ENCODE peak calls at places on chromosomes 5 and 9, in five cellular contexts. C is transverse colon, S is A549, U is mucosa of descending colon, Z is tibial artery. Q is an unnamed sample.

GRCh38 chr9:95296761-95297160 is 20.7 kb downstream of the FANCC start:
- DNase-seq in C (no peak), S (no peak), U (no peak), Z (no peak), Q (no peak)

GRCh38 chr9:36855443-36856315 is 178.4 kb downstream of the PAX5 start:
- DNase-seq in C (peak; percentile 18), S (peak; percentile 61), U (no peak), Z (no peak), Q (no peak)

GRCh38 chr9:34547960-34548603 is 25.3 kb upstream of the ENHO start:
- DNase-seq in C (peak; percentile 70), S (peak; percentile 58), U (no peak), Z (peak; percentile 81), Q (no peak)

GRCh38 chr9:4585135-4585534 is 77.0 kb upstream of the PLPP6 start:
- DNase-seq in C (no peak), S (no peak), U (no peak), Z (no peak), Q (no peak)

GRCh38 chr9:113391917-113392316 is 9.2 kb downstream of the ALAD start:
- DNase-seq in C (no peak), S (no peak), U (peak; percentile 18), Z (no peak), Q (no peak)

GRCh38 chr9:14926941-14927624 is 16.9 kb upstream of the FREM1 start:
- DNase-seq in C (no peak), S (no peak), U (no peak), Z (no peak), Q (no peak)

GRCh38 chr9:128845186-128845931 is 15.8 kb upstream of the SPOUT1 start:
- DNase-seq in C (no peak), S (no peak), U (no peak), Z (no peak), Q (no peak)

GRCh38 chr5:138874771-138875628 is at the start of gene LRRTM2:
- DNase-seq in C (no peak), S (no peak), U (no peak), Z (no peak), Q (no peak)

GRCh38 chr5:154071799-154072781 is 33.3 kb downstream of the MFAP3 start:
- DNase-seq in C (peak; percentile 87), S (peak; percentile 64), U (peak; percentile 79), Z (peak; percentile 84), Q (no peak)

GRCh38 chr5:150507283-150508020 is 479 bp upstream of the NDST1 start:
- DNase-seq in C (peak; percentile 79), S (no peak), U (peak; percentile 81), Z (no peak), Q (no peak)

GRCh38 chr5:138336952-138337684 is 948 bp upstream of the FAM53C start:
- DNase-seq in C (peak; percentile 85), S (peak; percentile 87), U (peak; percentile 73), Z (peak; percentile 90), Q (no peak)

GRCh38 chr5:127826011-127826410 is 122.8 kb downstream of the CCDC192 start:
- DNase-seq in C (no peak), S (no peak), U (no peak), Z (no peak), Q (no peak)

GRCh38 chr9:83708515-83709158 is 879 bp upstream of the UBQLN1 start:
- DNase-seq in C (peak; percentile 81), S (peak; percentile 70), U (peak; percentile 85), Z (peak; percentile 88), Q (no peak)

GRCh38 chr9:124839612-124840299 is 13.5 kb upstream of the WDR38 start:
- DNase-seq in C (no peak), S (peak; percentile 53), U (peak; percentile 37), Z (no peak), Q (no peak)

GRCh38 chr9:116475201-116475600 is 211.9 kb upstream of the TRIM32 start:
- DNase-seq in C (no peak), S (no peak), U (no peak), Z (no peak), Q (no peak)

GRCh38 chr5:140855772-140856674 is at the start of gene PCDHA10:
- DNase-seq in C (no peak), S (peak; percentile 18), U (peak; percentile 28), Z (no peak), Q (no peak)

GRCh38 chr5:76808142-76808691 is 10.6 kb upstream of the F2RL1 start:
- DNase-seq in C (no peak), S (no peak), U (no peak), Z (no peak), Q (no peak)

GRCh38 chr9:1071730-1072129 is 21.6 kb downstream of the DMRT2 start:
- DNase-seq in C (peak; percentile 85), S (no peak), U (peak; percentile 68), Z (no peak), Q (no peak)

GRCh38 chr9:110427497-110428104 is 89.9 kb upstream of the TXNDC8 start:
- DNase-seq in C (peak; percentile 69), S (peak; percentile 60), U (no peak), Z (no peak), Q (no peak)

GRCh38 chr5:139275536-139276297 is 17.8 kb upstream of the MATR3 start:
- DNase-seq in C (peak; percentile 34), S (no peak), U (no peak), Z (no peak), Q (no peak)

GRCh38 chr5:173703466-173703865 is 87.0 kb upstream of the BOD1 start:
- DNase-seq in C (no peak), S (no peak), U (no peak), Z (no peak), Q (no peak)

GRCh38 chr9:2623046-2623865 is 1.7 kb downstream of the VLDLR start:
- DNase-seq in C (peak; percentile 10), S (peak; percentile 89), U (peak; percentile 44), Z (peak; percentile 88), Q (no peak)

GRCh38 chr5:42982107-42982622 is 58.0 kb downstream of the ANXA2R start:
- DNase-seq in C (no peak), S (peak; percentile 79), U (no peak), Z (no peak), Q (no peak)

GRCh38 chr5:5969942-5970483 is 408.3 kb downstream of the MED10 start:
- DNase-seq in C (no peak), S (no peak), U (no peak), Z (no peak), Q (no peak)

GRCh38 chr9:18658764-18659705 is 185.1 kb downstream of the ADAMTSL1 start:
- DNase-seq in C (no peak), S (no peak), U (no peak), Z (no peak), Q (no peak)

DNA sequence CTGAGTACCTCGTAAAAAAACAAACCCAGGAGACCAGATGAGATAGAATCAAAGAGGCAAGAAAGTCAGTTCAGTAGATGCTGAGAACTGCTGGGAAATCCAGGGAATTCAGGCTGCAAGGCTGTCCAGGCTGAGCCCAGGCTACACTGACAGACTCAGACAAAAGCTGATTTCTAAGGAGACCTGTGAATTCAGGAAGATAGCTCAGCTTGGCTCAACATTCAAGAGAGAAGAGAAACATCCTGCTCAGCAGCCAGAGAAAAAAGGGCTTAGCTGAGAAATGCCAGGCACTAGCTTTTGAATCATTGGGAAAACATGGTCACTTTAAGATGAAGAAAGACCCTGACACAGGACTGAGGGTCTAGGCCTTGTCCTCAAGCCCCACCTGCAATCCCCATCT is 118.2 kb upstream of the SLC44A1 start:
- DNase-seq in C (no peak), S (no peak), U (no peak), Z (no peak), Q (no peak)
- H3K4me1 ChIP-seq in C (peaks cover 21% of the 10 kb centered on the region), S (peaks cover 20% of the 10 kb centered on the region), U (no peaks in the 10 kb centered on the region), Z (no peaks in the 10 kb centered on the region), Q (peaks cover 8% of the 10 kb centered on the region)

DNA sequence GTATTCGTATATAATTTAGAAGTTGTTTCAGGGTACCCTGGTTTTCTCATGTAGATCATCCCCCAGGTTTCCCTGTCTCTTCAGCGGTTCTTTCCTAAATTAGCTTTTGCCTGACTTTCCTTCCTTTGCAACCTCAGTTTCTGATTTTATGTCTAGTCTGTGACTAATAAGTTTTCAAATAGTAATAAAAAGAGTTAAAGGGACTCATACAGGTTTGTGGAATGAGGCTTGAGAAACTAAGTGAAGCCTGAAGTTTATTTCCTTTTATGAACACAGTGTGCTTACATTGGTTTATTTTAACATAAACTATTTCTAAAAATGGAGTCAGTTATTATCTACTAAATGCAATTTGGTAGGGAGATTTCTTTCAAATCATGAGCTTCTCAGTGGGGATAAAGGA is 96.8 kb downstream of the TRIO start:
- DNase-seq in C (no peak), S (no peak), U (no peak), Z (no peak), Q (no peak)
- TF ChIP-seq CTCF in C (no peak), S (no peak), U (no peak), Z (no peak), Q (no peak)

GRCh38 chr9:118303216-118303615 is 599.0 kb downstream of the TLR4 start:
- DNase-seq in C (no peak), S (no peak), U (no peak), Z (no peak), Q (no peak)
- H3K4me1 ChIP-seq in C (no peaks in the 10 kb centered on the region), S (peaks cover 14% of the 10 kb centered on the region), U (no peaks in the 10 kb centered on the region), Z (no peaks in the 10 kb centered on the region), Q (no peaks in the 10 kb centered on the region)

DNA sequence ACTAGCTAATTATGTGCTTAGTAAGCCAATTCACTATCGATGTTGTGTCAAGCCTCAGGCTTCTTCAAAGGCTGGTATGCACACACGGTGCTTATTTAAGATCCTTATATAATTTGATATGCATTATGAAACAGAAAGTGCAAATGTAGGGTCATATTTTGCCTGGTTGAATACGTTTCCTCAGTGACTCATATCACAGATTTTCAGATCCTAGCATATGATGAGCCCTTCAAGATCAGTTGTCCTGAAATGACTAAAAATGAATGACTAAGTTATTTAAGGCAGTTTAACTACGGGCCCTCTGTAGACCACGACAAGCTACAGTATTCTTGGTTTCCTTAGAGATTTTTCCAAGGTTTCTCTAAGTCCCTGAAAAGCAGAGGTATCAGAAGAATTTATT is 778.3 kb downstream of the PRELID2 start:
- DNase-seq in C (no peak), S (no peak), U (no peak), Z (no peak), Q (no peak)
- TF ChIP-seq CTCF in C (no peak), S (no peak), U (no peak), Z (no peak), Q (no peak)

DNA sequence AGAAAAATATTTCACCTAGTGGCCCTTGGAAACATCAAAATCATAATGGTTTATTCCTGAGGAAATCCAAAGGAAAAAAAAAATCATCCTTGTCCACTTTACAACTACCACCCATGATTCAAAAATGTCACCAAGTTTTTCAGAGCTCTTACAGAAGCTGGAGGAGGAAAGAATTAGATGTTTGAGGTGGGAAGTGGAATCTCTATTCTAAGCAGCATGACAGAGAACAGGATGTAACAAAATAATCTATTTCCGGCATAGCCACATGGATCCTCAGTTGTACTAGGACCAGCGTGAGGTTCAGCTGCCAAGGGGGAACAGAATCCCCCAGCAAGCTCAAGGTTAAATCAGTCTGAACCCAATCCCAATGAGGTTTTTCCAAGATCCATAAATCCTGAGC is 40.2 kb downstream of the FBXW11 start:
- DNase-seq in C (no peak), S (no peak), U (no peak), Z (no peak), Q (no peak)
- H3K4me1 ChIP-seq in C (peaks cover 60% of the 10 kb centered on the region), S (peaks cover 20% of the 10 kb centered on the region), U (no peaks in the 10 kb centered on the region), Z (peaks cover 82% of the 10 kb centered on the region), Q (peaks cover 15% of the 10 kb centered on the region)